ENCODE peak calls at places on chromosomes 11 and 22, in seven cellular contexts. R, U, X, V, H, S and B are unnamed samples.

GRCh38 chr11:104164028-104164520 is at the start of gene PDGFD:
- DNase-seq in R (no peak), U (peak; percentile 26), X (no peak), V (peak; percentile 13), H (no peak), S (no peak), B (peak; percentile 37)

GRCh38 chr11:16890442-16890841 is 123.8 kb downstream of the PLEKHA7 start:
- DNase-seq in R (no peak), U (no peak), X (no peak), V (no peak), H (no peak), S (no peak), B (no peak)

GRCh38 chr22:38172489-38173155 is 9.0 kb downstream of the PLA2G6 start:
- DNase-seq in R (no peak), U (no peak), X (no peak), V (peak; percentile 23), H (no peak), S (peak; percentile 45), B (peak; percentile 95)

GRCh38 chr22:47102648-47103047 is 340.2 kb downstream of the TBC1D22A start:
- DNase-seq in R (no peak), U (no peak), X (no peak), V (no peak), H (no peak), S (no peak), B (no peak)

GRCh38 chr11:120566176-120566575 is 54.6 kb downstream of the GRIK4 start:
- DNase-seq in R (no peak), U (no peak), X (no peak), V (no peak), H (no peak), S (no peak), B (no peak)

GRCh38 chr11:2929880-2930704 is 872 bp upstream of the PHLDA2 start:
- DNase-seq in R (peak; percentile 60), U (no peak), X (no peak), V (no peak), H (no peak), S (no peak), B (peak; percentile 60)

GRCh38 chr22:39524753-39525657 is 4.6 kb downstream of the ATF4 start:
- DNase-seq in R (no peak), U (no peak), X (no peak), V (no peak), H (no peak), S (no peak), B (no peak)

GRCh38 chr11:28690746-28691145 is 582.6 kb downstream of the METTL15 start:
- DNase-seq in R (no peak), U (no peak), X (no peak), V (no peak), H (no peak), S (no peak), B (no peak)

GRCh38 chr22:24424901-24425775 is 2.3 kb upstream of the ADORA2A start:
- DNase-seq in R (no peak), U (no peak), X (no peak), V (no peak), H (no peak), S (no peak), B (no peak)

GRCh38 chr11:3627291-3627690 is 14.5 kb downstream of the ART5 start:
- DNase-seq in R (no peak), U (peak; percentile 10), X (no peak), V (no peak), H (no peak), S (no peak), B (no peak)

GRCh38 chr11:72308226-72309073 is 64.5 kb upstream of the PHOX2A start:
- DNase-seq in R (peak; percentile 50), U (peak; percentile 93), X (no peak), V (no peak), H (no peak), S (no peak), B (no peak)

GRCh38 chr11:108606070-108606469 is 12.5 kb upstream of the EXPH5 start:
- DNase-seq in R (no peak), U (no peak), X (no peak), V (no peak), H (no peak), S (no peak), B (no peak)

GRCh38 chr22:23862103-23862502 is 4.4 kb downstream of the SLC2A11 start:
- DNase-seq in R (no peak), U (no peak), X (no peak), V (peak; percentile 35), H (no peak), S (no peak), B (no peak)

GRCh38 chr22:27670701-27671412 is 130.7 kb downstream of the MN1 start:
- DNase-seq in R (no peak), U (no peak), X (no peak), V (no peak), H (no peak), S (no peak), B (no peak)

GRCh38 chr11:35107866-35108265 is 31.1 kb upstream of the CD44 start:
- DNase-seq in R (no peak), U (no peak), X (no peak), V (no peak), H (no peak), S (no peak), B (no peak)

GRCh38 chr11:33435201-33435600 is 178.0 kb downstream of the HIPK3 start:
- DNase-seq in R (no peak), U (no peak), X (no peak), V (no peak), H (no peak), S (no peak), B (no peak)

GRCh38 chr22:44822479-44822878 is 70.1 kb downstream of the ARHGAP8 start:
- DNase-seq in R (no peak), U (no peak), X (no peak), V (no peak), H (no peak), S (no peak), B (no peak)

GRCh38 chr22:37021710-37022482 is 2.4 kb downstream of the MPST start:
- DNase-seq in R (no peak), U (no peak), X (peak; percentile 44), V (peak; percentile 26), H (peak; percentile 44), S (peak; percentile 34), B (no peak)

GRCh38 chr11:76626921-76627391 is 43.6 kb downstream of the LRRC32 start:
- DNase-seq in R (no peak), U (no peak), X (no peak), V (peak; percentile 52), H (no peak), S (no peak), B (no peak)

GRCh38 chr11:26247340-26247739 is 84.6 kb upstream of the ANO3 start:
- DNase-seq in R (no peak), U (no peak), X (no peak), V (no peak), H (no peak), S (no peak), B (no peak)

GRCh38 chr11:31045335-31045734 is 324.2 kb downstream of the DCDC1 start:
- DNase-seq in R (no peak), U (no peak), X (no peak), V (no peak), H (no peak), S (no peak), B (no peak)

GRCh38 chr22:42906605-42907338 is 49.7 kb upstream of the ARFGAP3 start:
- DNase-seq in R (no peak), U (no peak), X (no peak), V (no peak), H (no peak), S (no peak), B (no peak)

GRCh38 chr11:117239295-117239694 is 6.8 kb downstream of the RNF214 start:
- DNase-seq in R (no peak), U (peak; percentile 51), X (no peak), V (no peak), H (no peak), S (no peak), B (no peak)

GRCh38 chr22:43409800-43410199 is 2.0 kb upstream of the MPPED1 start:
- DNase-seq in R (no peak), U (no peak), X (no peak), V (no peak), H (no peak), S (no peak), B (no peak)

GRCh38 chr11:59866397-59866796 is at the start of gene TCN1:
- DNase-seq in R (no peak), U (no peak), X (no peak), V (no peak), H (no peak), S (no peak), B (no peak)

GRCh38 chr11:32388871-32389770 is 46.2 kb downstream of the WT1 start:
- DNase-seq in R (no peak), U (no peak), X (no peak), V (no peak), H (no peak), S (no peak), B (no peak)

GRCh38 chr22:37735054-37735453 is 38.2 kb downstream of the TRIOBP start:
- DNase-seq in R (no peak), U (no peak), X (no peak), V (no peak), H (no peak), S (no peak), B (no peak)

GRCh38 chr11:47797633-47798032 is 30.5 kb upstream of the FNBP4 start:
- DNase-seq in R (no peak), U (no peak), X (no peak), V (no peak), H (peak; percentile 3), S (no peak), B (no peak)

GRCh38 chr11:131094828-131095227 is 178.5 kb upstream of the SNX19 start:
- DNase-seq in R (no peak), U (no peak), X (no peak), V (no peak), H (no peak), S (no peak), B (no peak)

GRCh38 chr11:65419773-65420481 is 2.7 kb upstream of the NEAT1 start:
- DNase-seq in R (peak; percentile 69), U (no peak), X (peak; percentile 49), V (peak; percentile 57), H (no peak), S (peak; percentile 62), B (peak; percentile 94)

GRCh38 chr11:129704831-129705230 is 110.8 kb upstream of the TMEM45B start:
- DNase-seq in R (no peak), U (no peak), X (no peak), V (no peak), H (no peak), S (no peak), B (no peak)

GRCh38 chr11:126357969-126358762 is 2.7 kb downstream of the ST3GAL4 start:
- DNase-seq in R (no peak), U (no peak), X (no peak), V (no peak), H (no peak), S (no peak), B (peak; percentile 30)